ENCODE peak calls at places on chromosome 18, in seven cellular contexts. T is erythroblast; K is CD8-positive, alpha-beta memory T cell; R is WTC11; P is stimulated activated naive CD8-positive, alpha-beta T cell treated with anti-CD3 and anti-CD28 coated beads, Interleukin-15, Interleukin-2, amounts not matched to agents 100 U/mL and 50 U/mL, for 24 hours; N is putamen; U is osteoblast. H is an unnamed sample.

GRCh38 chr18:79516441-79516931 is 120.8 kb downstream of the NFATC1 start:
- DNase-seq in T (no peak), N (no peak), K (peak; percentile 27), P (peak; percentile 32), R (no peak), U (peak; percentile 75), H (no peak)

GRCh38 chr18:27213123-27213717 is 28.1 kb upstream of the CHST9 start:
- DNase-seq in T (no peak), K (no peak), R (no peak), U (no peak), P (no peak), N (no peak), H (no peak)

GRCh38 chr18:71036783-71037182 is 747.9 kb downstream of the SOCS6 start:
- DNase-seq in P (no peak), T (no peak), U (no peak), N (no peak), R (no peak), K (no peak), H (no peak)

GRCh38 chr18:13159579-13159978 is 59.0 kb upstream of the LDLRAD4 start:
- DNase-seq in P (no peak), T (peak; percentile 70), U (peak; percentile 91), N (peak; percentile 69), R (no peak), K (no peak), H (peak; percentile 75)

GRCh38 chr18:55475916-55476315 is 112.1 kb downstream of the TCF4 start:
- DNase-seq in P (no peak), K (no peak), T (no peak), N (no peak), U (no peak), R (no peak), H (no peak)

GRCh38 chr18:37565138-37565984 is at the start of gene CELF4:
- DNase-seq in N (peak; percentile 65), K (no peak), R (peak; percentile 40), T (no peak), U (no peak), P (no peak), H (no peak)

GRCh38 chr18:58009166-58009565 is 34.9 kb upstream of the NEDD4L start:
- DNase-seq in N (no peak), K (no peak), T (no peak), U (peak; percentile 64), R (no peak), P (no peak), H (no peak)

GRCh38 chr18:38241736-38242135 is 676.1 kb upstream of the CELF4 start:
- DNase-seq in U (no peak), R (no peak), N (no peak), K (no peak), T (no peak), P (no peak), H (no peak)

GRCh38 chr18:46053368-46054095 is 18.5 kb downstream of the PSTPIP2 start:
- DNase-seq in U (no peak), P (no peak), K (no peak), T (no peak), R (no peak), N (no peak), H (no peak)

GRCh38 chr18:48851563-48851962 is 99.2 kb downstream of the SMAD7 start:
- DNase-seq in N (peak; percentile 72), R (no peak), P (no peak), K (no peak), U (peak; percentile 52), T (no peak), H (no peak)

GRCh38 chr18:36933552-36933951 is 104.6 kb downstream of the KIAA1328 start:
- DNase-seq in K (no peak), R (no peak), N (no peak), T (no peak), U (no peak), P (no peak), H (no peak)

GRCh38 chr18:5630057-5630765 is 86.4 kb upstream of the EPB41L3 start:
- DNase-seq in R (peak; percentile 88), K (no peak), N (peak; percentile 68), T (peak; percentile 14), U (no peak), P (peak; percentile 39), H (peak; percentile 94)

GRCh38 chr18:68489018-68489792 is 225.7 kb downstream of the TMX3 start:
- DNase-seq in N (no peak), K (no peak), R (peak; percentile 24), U (peak; percentile 6), P (no peak), T (no peak), H (peak; percentile 45)

GRCh38 chr18:79680100-79680879 is 687 bp downstream of the CTDP1 start:
- DNase-seq in T (peak; percentile 86), K (peak; percentile 64), R (peak; percentile 28), P (peak; percentile 71), U (peak; percentile 92), N (no peak), H (no peak)